ENCODE peak calls at places on chromosomes 12 and 14, in ten cellular contexts. U is PC-3, Q is PC-9, T is breast epithelium, G is OCI-LY7, E is K562, L is Peyer's patch, D is IMR-90, I is thoracic aorta, H is heart left ventricle. M is an unnamed sample.
A peak's percentile ranks its signal among the peaks of the same experiment; 100 is the strongest.

GRCh38 chr14:103749860-103750259 is 34.2 kb downstream of the ZFYVE21 start:
- DNase-seq in U (no peak), Q (no peak), T (no peak), G (peak; percentile 27), E (no peak), L (no peak), D (no peak), I (no peak), H (no peak), M (no peak)

GRCh38 chr12:55736780-55737580 is 5.9 kb upstream of the GDF11 start:
- DNase-seq in U (peak; percentile 90), Q (peak; percentile 74), T (peak; percentile 62), G (peak; percentile 71), E (peak; percentile 48), L (peak; percentile 91), D (peak; percentile 66), I (no peak), H (peak; percentile 61), M (peak; percentile 70)

GRCh38 chr12:96457191-96457930 is 32.0 kb upstream of the CFAP54 start:
- DNase-seq in U (peak; percentile 52), Q (peak; percentile 87), T (no peak), G (no peak), E (no peak), L (no peak), D (no peak), I (no peak), H (no peak), M (no peak)

GRCh38 chr12:57110189-57111045 is 745 bp downstream of the STAT6 start:
- DNase-seq in U (peak; percentile 32), Q (peak; percentile 52), T (no peak), G (peak; percentile 79), E (peak; percentile 75), L (peak; percentile 93), D (peak; percentile 37), I (no peak), H (peak; percentile 70), M (peak; percentile 79)

GRCh38 chr12:83465632-83466031 is 778.9 kb downstream of the TMTC2 start:
- DNase-seq in U (no peak), Q (no peak), T (no peak), G (no peak), E (no peak), L (no peak), D (no peak), I (no peak), H (no peak), M (no peak)

GRCh38 chr14:67502867-67503266 is 14.3 kb upstream of the TMEM229B start:
- DNase-seq in U (no peak), Q (no peak), T (no peak), G (no peak), E (no peak), L (no peak), D (no peak), I (no peak), H (no peak), M (no peak)

GRCh38 chr14:42224053-42224888 is 617.6 kb downstream of the LRFN5 start:
- DNase-seq in U (peak; percentile 90), Q (no peak), T (no peak), G (peak; percentile 64), E (peak; percentile 9), L (peak; percentile 60), D (peak; percentile 68), I (peak; percentile 9), H (peak; percentile 32), M (peak; percentile 40)

GRCh38 chr12:124814741-124815613 is 48.7 kb downstream of the SCARB1 start:
- DNase-seq in U (no peak), Q (no peak), T (no peak), G (no peak), E (no peak), L (peak; percentile 56), D (no peak), I (no peak), H (no peak), M (no peak)

GRCh38 chr12:53601296-53601847 is 24.8 kb downstream of the ATF7 start:
- DNase-seq in U (no peak), Q (no peak), T (no peak), G (peak; percentile 50), E (no peak), L (peak; percentile 32), D (no peak), I (no peak), H (no peak), M (no peak)
- H3K4me1 ChIP-seq in U (no peaks in the 10 kb centered on the region), Q (no peaks in the 10 kb centered on the region), T (peaks cover 4% of the 10 kb centered on the region), G (peaks cover 37% of the 10 kb centered on the region), E (no peaks in the 10 kb centered on the region), L (peaks cover 4% of the 10 kb centered on the region), D (peaks cover 3% of the 10 kb centered on the region), I (peaks cover 51% of the 10 kb centered on the region), H (peaks cover 59% of the 10 kb centered on the region), M (peaks cover 46% of the 10 kb centered on the region)

GRCh38 chr14:101400815-101401214 is 160.5 kb upstream of the DIO3 start:
- DNase-seq in U (no peak), Q (no peak), T (no peak), G (no peak), E (no peak), L (no peak), D (peak; percentile 30), I (no peak), H (no peak), M (no peak)
- H3K4me3 ChIP-seq in U (no peak overlapping the region), Q (no peak overlapping the region), T (no peak overlapping the region), G (no peak overlapping the region), E (no peak overlapping the region), L (no peak overlapping the region), D (no peak overlapping the region), I (no peak overlapping the region), H (no peak overlapping the region), M (no peak overlapping the region)

GRCh38 chr12:66279127-66279712 is 23.1 kb upstream of the HELB start:
- DNase-seq in U (peak; percentile 41), Q (no peak), T (no peak), G (no peak), E (peak; percentile 13), L (no peak), D (peak; percentile 22), I (no peak), H (no peak), M (no peak)
- TF ChIP-seq CTCF in U (peak; percentile 80), Q (peak; percentile 63), T (no peak), G (peak; percentile 71), E (peak; percentile 54), L (peak; percentile 57), D (peak; percentile 58), I (no peak), H (peak; percentile 45), M (peak; percentile 58)

GRCh38 chr12:2343672-2344071 is 290.9 kb downstream of the CACNA1C start:
- DNase-seq in U (no peak), Q (no peak), T (no peak), G (no peak), E (no peak), L (no peak), D (no peak), I (no peak), H (no peak), M (no peak)

GRCh38 chr12:2344476-2344875 is 291.7 kb downstream of the CACNA1C start:
- DNase-seq in U (no peak), Q (no peak), T (no peak), G (no peak), E (no peak), L (no peak), D (no peak), I (no peak), H (no peak), M (no peak)

GRCh38 chr12:2339022-2339431 is 286.2 kb downstream of the CACNA1C start:
- DNase-seq in U (peak; percentile 69), Q (no peak), T (no peak), G (no peak), E (no peak), L (peak; percentile 74), D (peak; percentile 96), I (no peak), H (no peak), M (no peak)

GRCh38 chr12:2341051-2341751 is 288.4 kb downstream of the CACNA1C start:
- DNase-seq in U (no peak), Q (no peak), T (no peak), G (no peak), E (no peak), L (no peak), D (no peak), I (no peak), H (no peak), M (no peak)

DNA sequence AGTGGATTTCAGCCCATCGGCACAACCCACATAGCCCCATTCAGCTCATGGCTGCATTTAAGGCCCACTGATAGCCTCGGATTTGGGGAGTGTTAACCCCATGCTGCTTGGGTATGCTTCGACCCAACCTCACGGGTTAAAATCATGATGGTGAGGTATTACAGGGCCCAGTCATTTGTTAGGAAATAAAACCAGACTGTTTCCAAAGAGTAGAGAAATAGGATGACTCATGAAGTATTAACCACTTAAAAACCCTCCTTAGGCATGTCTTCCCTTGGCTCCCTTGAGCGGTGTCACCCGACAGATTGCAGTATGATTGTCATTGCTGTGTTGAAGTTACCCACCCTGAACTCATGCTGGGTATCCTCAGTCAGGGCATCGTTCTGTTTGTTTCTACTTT is 289.1 kb downstream of the CACNA1C start:
- DNase-seq in U (peak; percentile 38), Q (no peak), T (no peak), G (no peak), E (no peak), L (no peak), D (peak; percentile 89), I (no peak), H (no peak), M (no peak)
- H3K4me1 ChIP-seq in U (peaks cover 35% of the 10 kb centered on the region), Q (no peaks in the 10 kb centered on the region), T (no peaks in the 10 kb centered on the region), G (peaks cover 26% of the 10 kb centered on the region), E (peaks cover 4% of the 10 kb centered on the region), L (no peaks in the 10 kb centered on the region), D (peaks cover 40% of the 10 kb centered on the region), I (peaks cover 99% of the 10 kb centered on the region), H (peaks cover 93% of the 10 kb centered on the region), M (peaks cover 45% of the 10 kb centered on the region)

GRCh38 chr14:79781882-79782281 is 429.4 kb downstream of the DIO2 start:
- DNase-seq in U (no peak), Q (no peak), T (no peak), G (no peak), E (no peak), L (no peak), D (peak; percentile 70), I (no peak), H (no peak), M (no peak)
- H3K4me3 ChIP-seq in U (no peak overlapping the region), Q (no peak overlapping the region), T (no peak overlapping the region), G (no peak overlapping the region), E (no peak overlapping the region), L (no peak overlapping the region), D (no peak overlapping the region), I (no peak overlapping the region), H (no peak overlapping the region), M (no peak overlapping the region)

GRCh38 chr12:26938660-26939185 is 453 bp downstream of the FGFR1OP2 start:
- DNase-seq in U (peak; percentile 37), Q (peak; percentile 43), T (no peak), G (peak; percentile 63), E (no peak), L (no peak), D (no peak), I (no peak), H (no peak), M (no peak)
- TF ChIP-seq CTCF in U (no peak), Q (no peak), T (no peak), G (no peak), E (no peak), L (no peak), D (no peak), I (no peak), H (no peak), M (no peak)

DNA sequence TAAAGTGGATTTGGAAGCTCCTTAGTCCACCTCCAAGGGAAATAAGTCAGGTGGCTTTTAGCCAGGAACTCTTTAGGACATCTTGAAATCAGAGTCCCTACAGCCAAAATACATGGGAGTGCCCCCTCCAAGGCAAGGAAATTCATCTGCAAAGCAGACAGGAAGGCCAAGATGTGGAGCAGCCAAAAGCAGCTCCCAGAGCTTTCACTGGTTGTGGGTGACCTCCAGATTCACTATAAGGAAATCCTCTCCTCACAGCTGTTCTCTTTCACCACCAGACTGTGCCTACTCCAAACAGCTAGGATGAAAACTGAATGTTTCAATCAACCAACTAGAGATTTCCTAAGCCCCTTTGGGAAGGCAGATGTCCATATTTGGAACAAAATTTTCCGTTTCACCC is 6.7 kb downstream of the TTC9 start:
- DNase-seq in U (no peak), Q (no peak), T (no peak), G (no peak), E (no peak), L (no peak), D (no peak), I (no peak), H (peak; percentile 30), M (no peak)
- H3K4me1 ChIP-seq in U (no peaks in the 10 kb centered on the region), Q (peaks cover 12% of the 10 kb centered on the region), T (no peaks in the 10 kb centered on the region), G (peaks cover 68% of the 10 kb centered on the region), E (no peaks in the 10 kb centered on the region), L (no peaks in the 10 kb centered on the region), D (no peaks in the 10 kb centered on the region), I (peaks cover 7% of the 10 kb centered on the region), H (peaks cover 2% of the 10 kb centered on the region), M (no peaks in the 10 kb centered on the region)